ENCODE peak calls at places on chromosomes 7 and 10, in eight cellular contexts. One of them, this sample, is unnamed.
A peak's percentile ranks its signal among the peaks of the same experiment; 100 is the strongest.

GRCh38 chr10:128211953-128212727 is 85.9 kb upstream of the MKI67 start:
- DNase-seq in HS-5: no peak
- DNase-seq in cardiac fibroblast: peak; percentile 60
- DNase-seq in stimulated activated effector memory CD8-positive, alpha-beta T cell treated with anti-CD3 and anti-CD28 coated beads, Interleukin-12 subunit alpha, Interleukin-12 subunit beta, amount 100 ng/mL, for 72 hours: peak; percentile 89
- DNase-seq in HCEC 1CT: peak; percentile 14
- DNase-seq in EH: peak; percentile 58
- DNase-seq in mesendoderm: peak; percentile 87
- DNase-seq in nephron progenitor cell: peak; percentile 93
- DNase-seq in this sample: peak; percentile 93

GRCh38 chr10:134205-134742 is 981 bp upstream of the ZMYND11 start:
- DNase-seq in cardiac fibroblast: no peak
- DNase-seq in HCEC 1CT: no peak
- DNase-seq in nephron progenitor cell: no peak
- DNase-seq in stimulated activated effector memory CD8-positive, alpha-beta T cell treated with anti-CD3 and anti-CD28 coated beads, Interleukin-12 subunit alpha, Interleukin-12 subunit beta, amount 100 ng/mL, for 72 hours: no peak
- DNase-seq in mesendoderm: peak; percentile 60
- DNase-seq in HS-5: no peak
- DNase-seq in EH: no peak
- DNase-seq in this sample: no peak

GRCh38 chr10:76382381-76382851 is 951.0 kb downstream of the LRMDA start:
- DNase-seq in HCEC 1CT: peak; percentile 79
- DNase-seq in mesendoderm: no peak
- DNase-seq in EH: peak; percentile 95
- DNase-seq in HS-5: peak; percentile 68
- DNase-seq in cardiac fibroblast: peak; percentile 77
- DNase-seq in stimulated activated effector memory CD8-positive, alpha-beta T cell treated with anti-CD3 and anti-CD28 coated beads, Interleukin-12 subunit alpha, Interleukin-12 subunit beta, amount 100 ng/mL, for 72 hours: no peak
- DNase-seq in nephron progenitor cell: no peak
- DNase-seq in this sample: peak; percentile 61

GRCh38 chr10:47046321-47047126 is 135.3 kb downstream of the PTPN20 start:
- DNase-seq in stimulated activated effector memory CD8-positive, alpha-beta T cell treated with anti-CD3 and anti-CD28 coated beads, Interleukin-12 subunit alpha, Interleukin-12 subunit beta, amount 100 ng/mL, for 72 hours: no peak
- DNase-seq in EH: no peak
- DNase-seq in mesendoderm: no peak
- DNase-seq in cardiac fibroblast: no peak
- DNase-seq in nephron progenitor cell: no peak
- DNase-seq in HS-5: no peak
- DNase-seq in HCEC 1CT: no peak
- DNase-seq in this sample: peak; percentile 40

GRCh38 chr7:39969431-39969830 is 19.4 kb downstream of the CDK13 start:
- DNase-seq in stimulated activated effector memory CD8-positive, alpha-beta T cell treated with anti-CD3 and anti-CD28 coated beads, Interleukin-12 subunit alpha, Interleukin-12 subunit beta, amount 100 ng/mL, for 72 hours: no peak
- DNase-seq in nephron progenitor cell: no peak
- DNase-seq in HS-5: no peak
- DNase-seq in EH: peak; percentile 22
- DNase-seq in HCEC 1CT: peak; percentile 45
- DNase-seq in mesendoderm: no peak
- DNase-seq in cardiac fibroblast: no peak
- DNase-seq in this sample: no peak

GRCh38 chr7:124489925-124490324 is 275.7 kb downstream of the GPR37 start:
- DNase-seq in HS-5: no peak
- DNase-seq in HCEC 1CT: no peak
- DNase-seq in cardiac fibroblast: no peak
- DNase-seq in stimulated activated effector memory CD8-positive, alpha-beta T cell treated with anti-CD3 and anti-CD28 coated beads, Interleukin-12 subunit alpha, Interleukin-12 subunit beta, amount 100 ng/mL, for 72 hours: no peak
- DNase-seq in nephron progenitor cell: no peak
- DNase-seq in EH: no peak
- DNase-seq in mesendoderm: no peak
- DNase-seq in this sample: no peak

GRCh38 chr10:133318494-133319127 is 9.9 kb downstream of the ZNF511 start:
- DNase-seq in HCEC 1CT: peak; percentile 27
- DNase-seq in nephron progenitor cell: peak; percentile 89
- DNase-seq in cardiac fibroblast: peak; percentile 53
- DNase-seq in HS-5: no peak
- DNase-seq in EH: peak; percentile 52
- DNase-seq in stimulated activated effector memory CD8-positive, alpha-beta T cell treated with anti-CD3 and anti-CD28 coated beads, Interleukin-12 subunit alpha, Interleukin-12 subunit beta, amount 100 ng/mL, for 72 hours: peak; percentile 73
- DNase-seq in mesendoderm: peak; percentile 83
- DNase-seq in this sample: peak; percentile 91

GRCh38 chr7:50940621-50941020 is 157.9 kb upstream of the GRB10 start:
- DNase-seq in HS-5: no peak
- DNase-seq in stimulated activated effector memory CD8-positive, alpha-beta T cell treated with anti-CD3 and anti-CD28 coated beads, Interleukin-12 subunit alpha, Interleukin-12 subunit beta, amount 100 ng/mL, for 72 hours: no peak
- DNase-seq in EH: peak; percentile 61
- DNase-seq in cardiac fibroblast: peak; percentile 22
- DNase-seq in mesendoderm: no peak
- DNase-seq in nephron progenitor cell: no peak
- DNase-seq in HCEC 1CT: no peak
- DNase-seq in this sample: no peak

GRCh38 chr7:746074-747061 is 19.3 kb upstream of the PRKAR1B start:
- DNase-seq in HCEC 1CT: no peak
- DNase-seq in cardiac fibroblast: no peak
- DNase-seq in mesendoderm: no peak
- DNase-seq in EH: no peak
- DNase-seq in HS-5: no peak
- DNase-seq in nephron progenitor cell: no peak
- DNase-seq in stimulated activated effector memory CD8-positive, alpha-beta T cell treated with anti-CD3 and anti-CD28 coated beads, Interleukin-12 subunit alpha, Interleukin-12 subunit beta, amount 100 ng/mL, for 72 hours: no peak
- DNase-seq in this sample: no peak

GRCh38 chr10:17206210-17206709 is 4.8 kb upstream of the TRDMT1 start:
- DNase-seq in nephron progenitor cell: no peak
- DNase-seq in cardiac fibroblast: peak; percentile 92
- DNase-seq in mesendoderm: no peak
- DNase-seq in HS-5: no peak
- DNase-seq in stimulated activated effector memory CD8-positive, alpha-beta T cell treated with anti-CD3 and anti-CD28 coated beads, Interleukin-12 subunit alpha, Interleukin-12 subunit beta, amount 100 ng/mL, for 72 hours: no peak
- DNase-seq in EH: peak; percentile 89
- DNase-seq in HCEC 1CT: peak; percentile 97
- DNase-seq in this sample: no peak

GRCh38 chr7:133886081-133886480 is 241.1 kb upstream of the LRGUK start:
- DNase-seq in EH: no peak
- DNase-seq in HCEC 1CT: no peak
- DNase-seq in cardiac fibroblast: no peak
- DNase-seq in HS-5: no peak
- DNase-seq in nephron progenitor cell: no peak
- DNase-seq in stimulated activated effector memory CD8-positive, alpha-beta T cell treated with anti-CD3 and anti-CD28 coated beads, Interleukin-12 subunit alpha, Interleukin-12 subunit beta, amount 100 ng/mL, for 72 hours: no peak
- DNase-seq in mesendoderm: no peak
- DNase-seq in this sample: no peak

GRCh38 chr10:9018161-9018843 is 963.8 kb downstream of the GATA3 start:
- DNase-seq in nephron progenitor cell: no peak
- DNase-seq in HS-5: no peak
- DNase-seq in EH: peak; percentile 10
- DNase-seq in stimulated activated effector memory CD8-positive, alpha-beta T cell treated with anti-CD3 and anti-CD28 coated beads, Interleukin-12 subunit alpha, Interleukin-12 subunit beta, amount 100 ng/mL, for 72 hours: no peak
- DNase-seq in mesendoderm: no peak
- DNase-seq in cardiac fibroblast: no peak
- DNase-seq in HCEC 1CT: no peak
- DNase-seq in this sample: no peak

GRCh38 chr10:101558671-101559595 is 29.1 kb downstream of the POLL start:
- DNase-seq in mesendoderm: no peak
- DNase-seq in nephron progenitor cell: peak; percentile 31
- DNase-seq in HCEC 1CT: no peak
- DNase-seq in stimulated activated effector memory CD8-positive, alpha-beta T cell treated with anti-CD3 and anti-CD28 coated beads, Interleukin-12 subunit alpha, Interleukin-12 subunit beta, amount 100 ng/mL, for 72 hours: no peak
- DNase-seq in HS-5: no peak
- DNase-seq in EH: no peak
- DNase-seq in cardiac fibroblast: no peak
- DNase-seq in this sample: peak; percentile 48

GRCh38 chr10:7480742-7481381 is 70.0 kb upstream of the SFMBT2 start:
- DNase-seq in mesendoderm: no peak
- DNase-seq in nephron progenitor cell: no peak
- DNase-seq in HCEC 1CT: no peak
- DNase-seq in cardiac fibroblast: no peak
- DNase-seq in EH: no peak
- DNase-seq in stimulated activated effector memory CD8-positive, alpha-beta T cell treated with anti-CD3 and anti-CD28 coated beads, Interleukin-12 subunit alpha, Interleukin-12 subunit beta, amount 100 ng/mL, for 72 hours: no peak
- DNase-seq in HS-5: no peak
- DNase-seq in this sample: no peak

GRCh38 chr7:133829336-133829897 is 297.7 kb upstream of the LRGUK start:
- DNase-seq in mesendoderm: peak; percentile 27
- DNase-seq in EH: peak; percentile 57
- DNase-seq in HCEC 1CT: peak; percentile 12
- DNase-seq in nephron progenitor cell: peak; percentile 21
- DNase-seq in stimulated activated effector memory CD8-positive, alpha-beta T cell treated with anti-CD3 and anti-CD28 coated beads, Interleukin-12 subunit alpha, Interleukin-12 subunit beta, amount 100 ng/mL, for 72 hours: no peak
- DNase-seq in cardiac fibroblast: peak; percentile 33
- DNase-seq in HS-5: no peak
- DNase-seq in this sample: peak; percentile 72

This sample was measured in islet precursor cell.